ENCODE peak calls at places on chromosomes 13 and 19, in four cellular contexts. J, G, X and S are unnamed samples.

GRCh38 chr19:8580710-8581281 is 3.6 kb upstream of the MYO1F start:
- DNase-seq in J (peak), G (no peak), X (peak), S (peak)

GRCh38 chr19:31676271-31677004 is 327.2 kb upstream of the TSHZ3 start:
- DNase-seq in G (no peak), X (no peak), J (peak), S (peak)

GRCh38 chr19:489418-490196 is 6.7 kb upstream of the MADCAM1 start:
- DNase-seq in X (peak), J (no peak), G (no peak), S (peak)

GRCh38 chr13:99203601-99204579 is 3.2 kb downstream of the UBAC2 start:
- DNase-seq in J (no peak), G (no peak), X (no peak), S (no peak)

GRCh38 chr13:43083750-43084149 is 60.4 kb downstream of the DNAJC15 start:
- DNase-seq in X (no peak), G (no peak), J (no peak), S (no peak)

GRCh38 chr13:88601949-88602348 is 930.8 kb downstream of the SLITRK5 start:
- DNase-seq in X (no peak), G (no peak), J (no peak), S (no peak)

GRCh38 chr19:48770734-48771472 is 15.6 kb downstream of the FGF21 start:
- DNase-seq in G (no peak), X (no peak), J (no peak), S (no peak)

GRCh38 chr13:35925669-35926068 is 205.5 kb downstream of the DCLK1 start:
- DNase-seq in G (no peak), X (no peak), J (no peak), S (no peak)

GRCh38 chr19:3783660-3784584 is 2.3 kb downstream of the MATK start:
- DNase-seq in G (no peak), X (peak), J (peak), S (peak)

GRCh38 chr13:43122706-43123268 is 99.4 kb downstream of the DNAJC15 start:
- DNase-seq in J (no peak), G (no peak), X (no peak), S (no peak)

GRCh38 chr19:10812902-10813404 is 23.1 kb downstream of the TMED1 start:
- DNase-seq in G (no peak), J (peak), X (no peak), S (no peak)

GRCh38 chr13:108549989-108550388 is 79.4 kb upstream of the MYO16 start:
- DNase-seq in J (no peak), G (no peak), X (no peak), S (no peak)

GRCh38 chr13:112626761-112627160 is 38.8 kb upstream of the TUBGCP3 start:
- DNase-seq in X (no peak), J (no peak), G (no peak), S (no peak)
- TF ChIP-seq MAX in X (no peak), J (no peak), G (no peak), S (no peak)

GRCh38 chr19:41225238-41226052 is 6.4 kb downstream of the AXL start:
- DNase-seq in J (peak), X (peak), G (no peak), S (peak)
- TF ChIP-seq TCF7 in J (no peak), X (no peak), G (no peak), S (no peak)

GRCh38 chr19:17304386-17305047 is 1.2 kb upstream of the MRPL34 start:
- DNase-seq in J (no peak), X (no peak), G (no peak), S (no peak)
- TF ChIP-seq ATF2 in J (no peak), X (no peak), G (no peak), S (no peak)

GRCh38 chr13:66329988-66330429 is 900.1 kb downstream of the PCDH9 start:
- DNase-seq in G (no peak), J (no peak), X (no peak), S (no peak)
- TF ChIP-seq MAX in G (no peak), J (no peak), X (no peak), S (no peak)

DNA sequence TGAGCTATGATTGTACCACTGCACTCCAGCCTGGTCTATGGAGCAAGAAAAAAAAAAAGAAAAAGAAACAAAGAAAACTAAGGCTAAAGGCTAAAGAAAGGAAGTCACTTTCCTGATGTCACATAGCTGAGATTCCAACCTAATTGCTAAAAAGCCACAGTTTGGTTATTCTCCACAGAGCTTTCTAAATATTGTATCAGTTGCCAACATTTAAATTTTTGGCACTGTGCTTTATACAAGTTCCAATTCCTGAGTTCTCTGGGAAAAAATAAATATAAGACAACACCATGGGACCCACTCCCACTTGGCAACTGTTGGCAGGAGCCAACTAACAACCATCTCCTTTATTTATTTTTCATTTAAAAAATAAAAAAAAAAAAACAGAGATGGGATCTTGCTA is 11.2 kb upstream of the LYPD3 start:
- DNase-seq in G (no peak), J (no peak), X (no peak), S (no peak)
- TF ChIP-seq TCF7 in G (no peak), J (no peak), X (no peak), S (no peak)